ENCODE peak calls at places on chromosome 3, in ten cellular contexts. U is suprapubic skin, N is GM23338, I is esophagus muscularis mucosa, P is breast epithelium, J is stomach, D is spleen, Q is transverse colon, C is sigmoid colon, M is HCT116. F is an unnamed sample.
A peak's percentile ranks its signal among the peaks of the same experiment; 100 is the strongest.

GRCh38 chr3:64190517-64191515 is 34.5 kb downstream of the PRICKLE2 start:
- DNase-seq in U (no peak), N (no peak), I (peak; percentile 70), P (no peak), J (no peak), D (no peak), Q (no peak), C (no peak), M (no peak), F (no peak)

GRCh38 chr3:124701687-124702086 is 28.6 kb upstream of the UMPS start:
- DNase-seq in U (no peak), N (no peak), I (no peak), P (no peak), J (no peak), D (no peak), Q (no peak), C (no peak), M (no peak), F (no peak)

GRCh38 chr3:43180027-43180426 is 74.1 kb upstream of the POMGNT2 start:
- DNase-seq in U (no peak), N (no peak), I (no peak), P (no peak), J (no peak), D (no peak), Q (peak; percentile 45), C (no peak), M (no peak), F (no peak)

GRCh38 chr3:147360936-147361670 is 45.2 kb downstream of the ZIC4 start:
- DNase-seq in U (no peak), N (peak; percentile 80), I (peak; percentile 57), P (no peak), J (no peak), D (no peak), Q (no peak), C (no peak), M (no peak), F (no peak)

GRCh38 chr3:73453676-73454075 is 171.1 kb downstream of the PDZRN3 start:
- DNase-seq in U (no peak), N (no peak), I (no peak), P (no peak), J (no peak), D (no peak), Q (no peak), C (no peak), M (no peak), F (no peak)

GRCh38 chr3:136195258-136196063 is 674 bp downstream of the MSL2 start:
- DNase-seq in U (peak; percentile 89), N (peak; percentile 84), I (peak; percentile 93), P (peak; percentile 68), J (peak; percentile 72), D (peak; percentile 97), Q (peak; percentile 67), C (peak; percentile 90), M (peak; percentile 22), F (peak; percentile 65)

GRCh38 chr3:23490459-23490858 is 287.3 kb downstream of the UBE2E2 start:
- DNase-seq in U (no peak), N (no peak), I (no peak), P (no peak), J (no peak), D (no peak), Q (no peak), C (no peak), M (no peak), F (no peak)

GRCh38 chr3:110343376-110343775 is 728.2 kb upstream of the NECTIN3 start:
- DNase-seq in U (no peak), N (no peak), I (no peak), P (no peak), J (no peak), D (no peak), Q (no peak), C (no peak), M (peak; percentile 13), F (no peak)

GRCh38 chr3:69200384-69201068 is 78.1 kb upstream of the LMOD3 start:
- DNase-seq in U (no peak), N (peak; percentile 62), I (no peak), P (peak; percentile 45), J (peak; percentile 73), D (no peak), Q (peak; percentile 73), C (no peak), M (no peak), F (peak; percentile 79)

GRCh38 chr3:64216706-64217105 is 8.6 kb downstream of the PRICKLE2 start:
- DNase-seq in U (no peak), N (peak; percentile 45), I (no peak), P (no peak), J (no peak), D (no peak), Q (no peak), C (no peak), M (no peak), F (peak; percentile 51)

GRCh38 chr3:196502775-196503181 is 790 bp downstream of the RNF168 start:
- DNase-seq in U (peak; percentile 80), N (peak; percentile 11), I (no peak), P (peak; percentile 24), J (peak; percentile 46), D (peak; percentile 85), Q (peak; percentile 57), C (peak; percentile 81), M (no peak), F (peak; percentile 31)

GRCh38 chr3:168048414-168049330 is 47.1 kb downstream of the GOLIM4 start:
- DNase-seq in U (no peak), N (peak; percentile 14), I (no peak), P (no peak), J (no peak), D (no peak), Q (no peak), C (no peak), M (no peak), F (no peak)
- H3K27ac ChIP-seq in U (peak overlapping the region; percentile 11), N (no peak overlapping the region), I (no peak overlapping the region), P (peak overlapping the region; percentile 45), J (peak overlapping the region; percentile 74), D (no peak overlapping the region), Q (peak overlapping the region; percentile 51), C (peak overlapping the region; percentile 9), M (no peak overlapping the region), F (no peak overlapping the region)

GRCh38 chr3:79887203-79887602 is 119.4 kb upstream of the ROBO1 start:
- DNase-seq in U (no peak), N (no peak), I (no peak), P (no peak), J (no peak), D (no peak), Q (no peak), C (no peak), M (no peak), F (no peak)
- TF ChIP-seq POLR2AphosphoS5 in U (no peak), N (no peak), I (no peak), P (no peak), J (no peak), D (no peak), Q (no peak), C (no peak), M (no peak), F (no peak)

GRCh38 chr3:107870989-107871638 is 219.7 kb downstream of the CD47 start:
- DNase-seq in U (no peak), N (no peak), I (no peak), P (no peak), J (no peak), D (no peak), Q (no peak), C (no peak), M (no peak), F (no peak)
- H3K27ac ChIP-seq in U (no peak overlapping the region), N (no peak overlapping the region), I (no peak overlapping the region), P (no peak overlapping the region), J (no peak overlapping the region), D (no peak overlapping the region), Q (no peak overlapping the region), C (no peak overlapping the region), M (no peak overlapping the region), F (no peak overlapping the region)

GRCh38 chr3:127612966-127613365 is 14.8 kb downstream of the MCM2 start:
- DNase-seq in U (no peak), N (no peak), I (no peak), P (no peak), J (no peak), D (no peak), Q (no peak), C (no peak), M (no peak), F (no peak)
- TF ChIP-seq POLR2AphosphoS5 in U (no peak), N (no peak), I (no peak), P (no peak), J (no peak), D (no peak), Q (no peak), C (no peak), M (no peak), F (no peak)

F was measured in prostate gland.